ENCODE peak calls at places on chromosome 9, in nine cellular contexts. O is T-helper 9 cell; A is stimulated activated CD4-positive, alpha-beta T cell treated with anti-CD3 and anti-CD28 coated beads, TNF-alpha, amount 100 ng/mL, for 48 hours; U is H4; I is NCI-H1417; E is H7; F is substantia nigra; S is NCI-H446; W is posterior vena cava. L is an unnamed sample.

GRCh38 chr9:130825051-130825651 is 9.9 kb upstream of the ABL1 start:
- DNase-seq in O (no peak), A (no peak), U (peak), I (peak), E (peak), F (no peak), S (no peak), W (no peak), L (no peak)

GRCh38 chr9:114908104-114908621 is 22.2 kb downstream of the TNFSF8 start:
- DNase-seq in O (no peak), A (no peak), U (peak), I (peak), E (no peak), F (no peak), S (no peak), W (no peak), L (no peak)

GRCh38 chr9:137524161-137524560 is 26.0 kb downstream of the PNPLA7 start:
- DNase-seq in O (no peak), A (no peak), U (no peak), I (no peak), E (peak), F (no peak), S (no peak), W (no peak), L (no peak)

GRCh38 chr9:137265496-137266161 is 10.5 kb downstream of the NELFB start:
- DNase-seq in O (no peak), A (no peak), U (no peak), I (no peak), E (no peak), F (no peak), S (no peak), W (peak), L (no peak)

GRCh38 chr9:34084562-34084961 is 35.9 kb upstream of the UBAP2 start:
- DNase-seq in O (no peak), A (no peak), U (no peak), I (no peak), E (no peak), F (peak), S (no peak), W (no peak), L (no peak)

GRCh38 chr9:128624566-128624965 is 32.1 kb downstream of the DYNC2I2 start:
- DNase-seq in O (no peak), A (no peak), U (no peak), I (no peak), E (no peak), F (no peak), S (no peak), W (no peak), L (no peak)

GRCh38 chr9:116355153-116355827 is 201.7 kb downstream of the PAPPA start:
- DNase-seq in O (no peak), A (no peak), U (peak), I (peak), E (no peak), F (no peak), S (no peak), W (no peak), L (no peak)

GRCh38 chr9:126599047-126599650 is 14.6 kb upstream of the LMX1B start:
- DNase-seq in O (no peak), A (no peak), U (no peak), I (no peak), E (no peak), F (no peak), S (no peak), W (peak), L (no peak)

GRCh38 chr9:92138157-92138959 is 23.1 kb upstream of the SPTLC1 start:
- DNase-seq in O (peak), A (peak), U (peak), I (peak), E (peak), F (peak), S (no peak), W (peak), L (no peak)

GRCh38 chr9:105637787-105638395 is 24.4 kb upstream of the TAL2 start:
- DNase-seq in O (no peak), A (no peak), U (no peak), I (no peak), E (no peak), F (no peak), S (no peak), W (no peak), L (no peak)

L was measured in caudate nucleus.